ENCODE peak calls at places on chromosomes 11 and 22, in seven cellular contexts. I, O, B, Y, K, G and X are unnamed samples.

GRCh38 chr11:36253238-36253637 is 36.0 kb downstream of the COMMD9 start:
- DNase-seq in I (no peak), O (peak), B (no peak), Y (no peak), K (no peak), G (no peak), X (no peak)

GRCh38 chr22:42202669-42203068 is 67.8 kb downstream of the TCF20 start:
- DNase-seq in I (no peak), O (no peak), B (peak), Y (peak), K (peak), G (no peak), X (no peak)

GRCh38 chr22:29470159-29470855 is 9.7 kb upstream of the NEFH start:
- DNase-seq in I (peak), O (peak), B (peak), Y (peak), K (no peak), G (no peak), X (peak)

GRCh38 chr11:1882265-1883238 is 9.1 kb downstream of the PRR33 start:
- DNase-seq in I (peak), O (peak), B (peak), Y (peak), K (peak), G (no peak), X (peak)

GRCh38 chr11:57775474-57775873 is 13.9 kb downstream of the CTNND1 start:
- DNase-seq in I (no peak), O (no peak), B (no peak), Y (no peak), K (no peak), G (no peak), X (no peak)

GRCh38 chr11:72787262-72788104 is 6.4 kb downstream of the STARD10 start:
- DNase-seq in I (no peak), O (no peak), B (no peak), Y (no peak), K (no peak), G (no peak), X (peak)

GRCh38 chr22:29071261-29072045 is 1.4 kb upstream of the KREMEN1 start:
- DNase-seq in I (peak), O (no peak), B (no peak), Y (peak), K (peak), G (no peak), X (peak)

GRCh38 chr22:19543970-19544708 is 19.9 kb upstream of the CLDN5 start:
- DNase-seq in I (no peak), O (no peak), B (no peak), Y (no peak), K (no peak), G (no peak), X (peak)

GRCh38 chr11:130652671-130653335 is 204.4 kb downstream of the ADAMTS15 start:
- DNase-seq in I (peak), O (peak), B (no peak), Y (no peak), K (peak), G (no peak), X (no peak)

GRCh38 chr22:50705219-50705691 is 32.6 kb downstream of the SHANK3 start:
- DNase-seq in I (peak), O (peak), B (no peak), Y (no peak), K (peak), G (peak), X (peak)

GRCh38 chr22:32164084-32164894 is 5.2 kb upstream of the C22orf42 start:
- DNase-seq in I (no peak), O (peak), B (no peak), Y (no peak), K (no peak), G (no peak), X (no peak)

GRCh38 chr11:58616594-58616993 is 5.9 kb upstream of the CNTF start:
- DNase-seq in I (no peak), O (no peak), B (no peak), Y (no peak), K (peak), G (peak), X (no peak)

GRCh38 chr11:19871531-19871930 is 158.9 kb downstream of the NAV2 start:
- DNase-seq in I (no peak), O (no peak), B (no peak), Y (no peak), K (no peak), G (no peak), X (no peak)

GRCh38 chr22:35894937-35895708 is 133.5 kb downstream of the RBFOX2 start:
- DNase-seq in I (no peak), O (peak), B (no peak), Y (no peak), K (peak), G (no peak), X (peak)

GRCh38 chr22:45170001-45170466 is 6.3 kb downstream of the NUP50 start:
- DNase-seq in I (no peak), O (no peak), B (no peak), Y (no peak), K (peak), G (no peak), X (no peak)

GRCh38 chr11:102347526-102348331 is 715 bp downstream of the BIRC2 start:
- DNase-seq in I (no peak), O (peak), B (no peak), Y (peak), K (peak), G (no peak), X (no peak)

GRCh38 chr22:40605676-40606250 is 30.8 kb downstream of the MRTFA start:
- DNase-seq in I (no peak), O (no peak), B (no peak), Y (no peak), K (peak), G (no peak), X (no peak)

GRCh38 chr22:39908121-39908520 is 7.2 kb downstream of the GRAP2 start:
- DNase-seq in I (no peak), O (no peak), B (no peak), Y (no peak), K (no peak), G (no peak), X (no peak)

GRCh38 chr11:36509265-36509664 is 807 bp downstream of the TRAF6 start:
- DNase-seq in I (no peak), O (no peak), B (no peak), Y (no peak), K (peak), G (no peak), X (no peak)

GRCh38 chr11:134414036-134414731 is 2.1 kb upstream of the B3GAT1 start:
- DNase-seq in I (no peak), O (no peak), B (no peak), Y (no peak), K (no peak), G (no peak), X (no peak)

GRCh38 chr22:21669026-21669425 is 3.2 kb downstream of the PPIL2 start:
- DNase-seq in I (no peak), O (no peak), B (no peak), Y (no peak), K (no peak), G (no peak), X (no peak)

GRCh38 chr22:50218996-50219727 is 18.4 kb downstream of the SELENOO start:
- DNase-seq in I (peak), O (no peak), B (no peak), Y (no peak), K (peak), G (no peak), X (peak)

GRCh38 chr11:39192671-39193070 is 2266.8 kb downstream of the LRRC4C start:
- DNase-seq in I (no peak), O (no peak), B (no peak), Y (no peak), K (no peak), G (no peak), X (no peak)

GRCh38 chr22:18023509-18024275 is 669 bp downstream of the MICAL3 start:
- DNase-seq in I (peak), O (peak), B (no peak), Y (peak), K (peak), G (no peak), X (peak)

GRCh38 chr11:78432956-78433355 is 15.3 kb upstream of the GAB2 start:
- DNase-seq in I (no peak), O (no peak), B (no peak), Y (no peak), K (no peak), G (no peak), X (no peak)

GRCh38 chr11:69153661-69154060 is 2.1 kb upstream of the SMIM38 start:
- DNase-seq in I (no peak), O (no peak), B (no peak), Y (no peak), K (no peak), G (no peak), X (no peak)

GRCh38 chr11:82775218-82775617 is 41.6 kb upstream of the FAM181B start:
- DNase-seq in I (no peak), O (no peak), B (no peak), Y (no peak), K (no peak), G (no peak), X (no peak)

GRCh38 chr11:117759305-117759704 is 37.7 kb downstream of the DSCAML1 start:
- DNase-seq in I (no peak), O (no peak), B (no peak), Y (no peak), K (no peak), G (no peak), X (no peak)

GRCh38 chr11:64875369-64876225 is 2.8 kb downstream of the EHD1 start:
- DNase-seq in I (no peak), O (no peak), B (no peak), Y (no peak), K (no peak), G (no peak), X (no peak)

GRCh38 chr11:13065200-13065787 is 56.2 kb downstream of the RASSF10 start:
- DNase-seq in I (no peak), O (no peak), B (no peak), Y (no peak), K (no peak), G (no peak), X (peak)

GRCh38 chr22:46011627-46012181 is 34.7 kb upstream of the WNT7B start:
- DNase-seq in I (peak), O (peak), B (no peak), Y (no peak), K (peak), G (no peak), X (peak)